ENCODE peak calls at places on chromosomes 2 and 18, in four cellular contexts. M is A549, G is spleen, U is lower leg skin. X is an unnamed sample.

GRCh38 chr2:149629003-149629402 is 41.4 kb upstream of the MMADHC start:
- DNase-seq in M (no peak), G (no peak), U (no peak), X (no peak)

GRCh38 chr18:45863469-45863868 is 38.0 kb downstream of the SIGLEC15 start:
- DNase-seq in M (no peak), G (no peak), U (no peak), X (no peak)

GRCh38 chr2:108297436-108298141 is 8.9 kb downstream of the SULT1C2 start:
- DNase-seq in M (peak), G (no peak), U (no peak), X (no peak)

GRCh38 chr2:138474093-138474834 is 27.3 kb upstream of the SPOPL start:
- DNase-seq in M (no peak), G (no peak), U (no peak), X (no peak)

GRCh38 chr2:10810175-10811161 is 2.1 kb downstream of the PDIA6 start:
- DNase-seq in M (no peak), G (no peak), U (no peak), X (no peak)

GRCh38 chr2:146701183-146701582 is 1143.6 kb upstream of the ACVR2A start:
- DNase-seq in M (no peak), G (no peak), U (no peak), X (no peak)

GRCh38 chr18:45920367-45920766 is 46.8 kb downstream of the EPG5 start:
- DNase-seq in M (no peak), G (peak), U (peak), X (peak)

GRCh38 chr18:66168834-66169233 is 418.0 kb downstream of the CDH7 start:
- DNase-seq in M (no peak), G (no peak), U (no peak), X (no peak)

GRCh38 chr2:180268006-180268405 is 260.9 kb upstream of the CWC22 start:
- DNase-seq in M (no peak), G (no peak), U (no peak), X (no peak)

GRCh38 chr2:161208527-161209139 is 48.4 kb downstream of the TANK start:
- DNase-seq in M (peak), G (no peak), U (no peak), X (no peak)

GRCh38 chr2:42328923-42329322 is 32.1 kb downstream of the COX7A2L start:
- DNase-seq in M (no peak), G (no peak), U (no peak), X (no peak)

GRCh38 chr2:207746131-207746530 is 23.6 kb downstream of the FZD5 start:
- DNase-seq in M (peak), G (peak), U (no peak), X (peak)

GRCh38 chr18:8283901-8284585 is 325.2 kb upstream of the RAB12 start:
- DNase-seq in M (no peak), G (no peak), U (no peak), X (no peak)

GRCh38 chr2:152581360-152581759 is 135.9 kb downstream of the PRPF40A start:
- DNase-seq in M (no peak), G (no peak), U (no peak), X (no peak)

GRCh38 chr2:18456026-18456425 is 104.4 kb downstream of the RDH14 start:
- DNase-seq in M (no peak), G (no peak), U (no peak), X (no peak)

GRCh38 chr2:29663266-29663665 is 258.1 kb downstream of the ALK start:
- DNase-seq in M (peak), G (no peak), U (no peak), X (no peak)

GRCh38 chr2:29657674-29658073 is 263.7 kb downstream of the ALK start:
- DNase-seq in M (no peak), G (no peak), U (no peak), X (no peak)

GRCh38 chr2:29664578-29664977 is 256.8 kb downstream of the ALK start:
- DNase-seq in M (no peak), G (no peak), U (no peak), X (no peak)

GRCh38 chr2:29660216-29660615 is 261.2 kb downstream of the ALK start:
- DNase-seq in M (no peak), G (no peak), U (no peak), X (no peak)

DNA sequence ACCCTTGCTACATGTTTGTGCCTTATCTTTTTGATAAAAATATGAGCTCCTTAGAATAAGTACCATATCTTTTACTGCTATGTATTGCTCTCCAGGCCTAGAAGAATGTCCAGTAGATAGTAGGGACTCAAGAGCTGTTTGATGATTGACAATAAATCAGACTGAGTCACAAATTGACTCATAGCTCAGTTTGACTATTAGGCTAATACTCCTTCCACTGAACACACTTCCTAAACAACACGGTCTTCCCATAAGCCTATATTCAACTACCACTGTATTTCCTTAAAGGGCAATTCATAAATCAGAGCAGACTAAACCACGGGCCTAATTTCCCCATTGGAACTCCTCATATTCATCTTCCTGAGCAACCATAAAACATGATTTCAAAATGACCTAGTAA is 258.5 kb downstream of the ALK start:
- DNase-seq in M (no peak), G (no peak), U (no peak), X (no peak)
- TF ChIP-seq CTCF in M (no peak), G (no peak), U (no peak), X (no peak)

GRCh38 chr2:1601064-1601405 is 143.3 kb downstream of the PXDN start:
- DNase-seq in M (no peak), G (no peak), U (no peak), X (peak)
- TF ChIP-seq CTCF in M (no peak), G (no peak), U (no peak), X (peak)

GRCh38 chr2:70340921-70341765 is 39.3 kb upstream of the FAM136A start:
- DNase-seq in M (peak), G (no peak), U (peak), X (no peak)
- TF ChIP-seq CTCF in M (peak), G (peak), U (no peak), X (peak)

DNA sequence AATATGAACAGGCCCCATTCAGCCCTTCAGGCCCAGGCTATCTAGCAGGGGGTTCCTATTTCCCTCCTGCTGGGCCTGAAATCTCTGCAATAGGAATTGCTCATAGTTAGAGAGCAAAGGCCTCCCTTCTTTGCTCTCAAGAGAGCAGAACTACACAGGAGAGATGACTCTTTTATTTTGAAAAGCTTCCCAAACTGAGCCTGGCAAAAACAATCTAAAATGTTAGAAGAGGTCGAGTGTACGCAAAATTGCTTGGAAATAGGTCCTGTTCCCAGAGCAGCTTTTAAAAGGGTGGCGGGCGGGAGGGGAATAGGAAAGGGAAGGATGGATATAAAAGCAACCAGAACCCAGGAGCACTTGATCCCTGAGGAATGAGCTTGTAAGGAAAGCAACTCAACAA is 68.4 kb upstream of the APCDD1 start:
- DNase-seq in M (no peak), G (no peak), U (no peak), X (no peak)
- TF ChIP-seq CTCF in M (no peak), G (no peak), U (no peak), X (no peak)

GRCh38 chr2:170324640-170325046 is 146.7 kb downstream of the MYO3B start:
- DNase-seq in M (peak), G (no peak), U (no peak), X (no peak)
- TF ChIP-seq CTCF in M (peak), G (peak), U (no peak), X (peak)

DNA sequence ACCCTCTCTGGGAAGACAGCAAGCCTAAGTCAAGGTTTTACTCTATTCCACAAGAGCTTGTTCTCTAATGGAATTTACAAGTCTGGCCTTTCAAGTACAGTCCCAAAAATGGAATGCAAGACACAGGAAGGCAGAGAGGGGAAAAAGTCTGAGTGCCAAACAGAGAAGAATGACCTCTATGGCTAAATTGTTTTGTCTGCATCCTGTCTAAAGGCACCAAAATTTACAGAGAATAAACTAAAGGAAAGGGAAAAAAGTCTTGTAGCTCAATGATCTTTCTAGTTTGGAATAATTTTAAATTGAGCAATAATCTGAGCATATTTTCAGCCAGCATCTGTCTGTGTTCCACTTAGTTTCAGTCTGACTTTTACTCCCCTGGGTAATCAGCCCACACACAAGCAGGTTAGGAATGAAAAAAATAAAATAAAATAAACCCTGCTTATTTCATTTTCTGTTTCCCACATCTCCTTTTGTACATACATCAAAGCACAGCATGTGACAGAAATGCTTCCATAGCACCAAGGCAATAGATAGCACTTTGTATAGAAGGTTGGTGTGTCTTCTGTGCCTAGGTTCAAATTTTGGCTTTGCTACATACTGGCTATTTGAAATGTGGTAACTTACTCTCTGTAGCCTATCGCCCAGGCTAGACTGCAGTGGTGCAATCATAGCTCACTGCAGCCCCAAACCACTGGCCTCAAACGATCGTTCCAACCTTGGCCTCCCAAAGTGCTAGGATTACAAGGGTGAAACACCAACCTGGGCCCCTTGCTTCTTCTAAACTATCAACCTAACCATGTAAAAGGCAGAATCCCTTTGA is 105.1 kb downstream of the SLC8A1 start:
- DNase-seq in M (no peak), G (no peak), U (no peak), X (no peak)
- TF ChIP-seq CTCF in M (no peak), G (no peak), U (no peak), X (no peak)

GRCh38 chr2:73284296-73285161 is at the start of gene FBXO41:
- DNase-seq in M (peak), G (peak), U (no peak), X (no peak)
- TF ChIP-seq CTCF in M (no peak), G (no peak), U (no peak), X (no peak)

DNA sequence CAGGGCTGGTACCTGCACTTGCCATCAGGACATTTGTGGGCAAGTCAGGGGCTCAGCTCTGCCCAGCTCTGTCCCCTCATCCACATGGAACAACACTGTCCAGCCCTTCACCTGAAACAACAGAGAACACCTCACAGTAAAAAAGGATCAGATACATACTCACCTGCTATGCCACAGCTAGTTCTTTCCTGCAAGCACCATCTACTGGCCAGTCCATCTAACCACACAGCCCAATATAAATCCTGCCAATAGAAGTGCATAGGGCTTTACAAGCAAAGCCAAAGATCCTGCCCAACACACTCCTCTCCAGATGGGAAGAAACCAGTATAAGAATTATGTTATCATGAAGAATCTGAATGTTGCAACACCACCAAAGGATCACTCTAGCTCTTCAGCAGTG is 52.2 kb upstream of the GALNT13 start:
- DNase-seq in M (no peak), G (no peak), U (no peak), X (no peak)
- TF ChIP-seq CTCF in M (no peak), G (no peak), U (no peak), X (peak)

X was measured in LNCaP clone FGC.